ENCODE peak calls at places on chromosomes 16 and 17, in four cellular contexts. C, H, I and D are unnamed samples.

GRCh38 chr17:70120420-70120819 is 45.4 kb downstream of the KCNJ16 start:
- DNase-seq in C (no peak), H (no peak), I (no peak), D (no peak)

GRCh38 chr16:1772362-1772907 is at the start of gene EME2:
- DNase-seq in C (no peak), H (no peak), I (peak), D (peak)

GRCh38 chr16:65621640-65622039 is 499.8 kb upstream of the CDH11 start:
- DNase-seq in C (no peak), H (no peak), I (no peak), D (no peak)

GRCh38 chr17:56074366-56074765 is 78.9 kb upstream of the ANKFN1 start:
- DNase-seq in C (no peak), H (no peak), I (no peak), D (no peak)

GRCh38 chr16:72723781-72724180 is 324.1 kb downstream of the ZFHX3 start:
- DNase-seq in C (no peak), H (no peak), I (no peak), D (no peak)

GRCh38 chr17:81976332-81977210 is 858 bp upstream of the ASPSCR1 start:
- DNase-seq in C (no peak), H (no peak), I (no peak), D (peak)

GRCh38 chr16:13036600-13036999 is 135.2 kb downstream of the SHISA9 start:
- DNase-seq in C (no peak), H (peak), I (peak), D (peak)

GRCh38 chr17:1000597-1001490 is 3.9 kb downstream of the TIMM22 start:
- DNase-seq in C (no peak), H (no peak), I (peak), D (no peak)

GRCh38 chr16:88351521-88352101 is 31.1 kb upstream of the ZNF469 start:
- DNase-seq in C (no peak), H (no peak), I (no peak), D (no peak)
- TF ChIP-seq POLR2AphosphoS2 in C (no peak), H (no peak), I (no peak), D (no peak)

DNA sequence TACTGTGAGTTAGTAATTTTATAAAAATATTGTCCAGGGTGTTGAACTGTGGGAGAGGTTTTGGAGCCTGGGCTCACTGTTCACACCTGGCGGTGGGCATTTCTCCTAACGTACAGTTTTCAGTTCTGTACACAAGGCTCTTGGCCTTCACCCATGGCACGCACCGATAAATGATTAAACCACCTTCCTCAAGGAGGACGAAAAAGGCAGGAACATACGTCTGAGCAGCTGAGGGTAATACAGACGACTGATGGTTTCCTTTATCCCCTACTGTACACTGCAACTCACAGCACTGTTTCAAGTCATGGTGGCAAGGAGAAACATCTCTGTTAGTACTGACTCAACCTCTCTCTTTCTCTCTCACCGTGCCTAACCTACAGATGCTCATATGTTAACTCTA is 1.4 kb upstream of the ST6GALNAC1 start:
- DNase-seq in C (no peak), H (no peak), I (no peak), D (no peak)
- TF ChIP-seq POLR2AphosphoS2 in C (no peak), H (no peak), I (no peak), D (no peak)

GRCh38 chr17:65104541-65104940 is 32.6 kb upstream of the RGS9 start:
- DNase-seq in C (no peak), H (no peak), I (no peak), D (no peak)

GRCh38 chr17:65104973-65105372 is 32.2 kb upstream of the RGS9 start:
- DNase-seq in C (no peak), H (no peak), I (no peak), D (no peak)

GRCh38 chr17:65102788-65103187 is 34.4 kb upstream of the RGS9 start:
- DNase-seq in C (no peak), H (no peak), I (no peak), D (no peak)

GRCh38 chr17:65103431-65103830 is 33.7 kb upstream of the RGS9 start:
- DNase-seq in C (no peak), H (no peak), I (no peak), D (no peak)

GRCh38 chr17:65103896-65104295 is 33.3 kb upstream of the RGS9 start:
- DNase-seq in C (no peak), H (no peak), I (no peak), D (no peak)
- TF ChIP-seq POLR2AphosphoS2 in C (no peak), H (no peak), I (no peak), D (no peak)

GRCh38 chr17:76394166-76394565 is 9.8 kb downstream of the SPHK1 start:
- DNase-seq in C (no peak), H (no peak), I (no peak), D (no peak)
- TF ChIP-seq POLR2AphosphoS2 in C (no peak), H (no peak), I (no peak), D (no peak)

GRCh38 chr16:47236716-47237115 is 93.0 kb upstream of the NETO2 start:
- DNase-seq in C (no peak), H (no peak), I (no peak), D (no peak)
- TF ChIP-seq POLR2AphosphoS2 in C (no peak), H (no peak), I (no peak), D (no peak)